ENCODE peak calls at places on chromosomes 16 and 17, in five cellular contexts. G is GM23248; W is tibial artery; U is effector memory CD4-positive, alpha-beta T cell; B is upper lobe of left lung. A is an unnamed sample.

GRCh38 chr17:61420128-61420527 is 20.5 kb downstream of the TBX2 start:
- DNase-seq in G (no peak), W (no peak), U (no peak), B (no peak), A (no peak)

GRCh38 chr16:82627811-82628339 is 1.1 kb downstream of the CDH13 start:
- DNase-seq in G (peak), W (peak), U (no peak), B (no peak), A (peak)

GRCh38 chr17:48489781-48490180 is 41.0 kb downstream of the HOXB1 start:
- DNase-seq in G (no peak), W (no peak), U (no peak), B (no peak), A (no peak)

GRCh38 chr16:59633996-59634579 is 900.0 kb upstream of the GOT2 start:
- DNase-seq in G (peak), W (no peak), U (no peak), B (no peak), A (peak)

GRCh38 chr17:57447357-57448019 is 191.2 kb downstream of the MSI2 start:
- DNase-seq in G (no peak), W (no peak), U (no peak), B (no peak), A (no peak)

GRCh38 chr16:16797239-16797638 is 418.3 kb downstream of the NPIPA7 start:
- DNase-seq in G (no peak), W (no peak), U (no peak), B (no peak), A (no peak)

GRCh38 chr17:28900986-28901726 is 1.7 kb downstream of the DHRS13 start:
- DNase-seq in G (no peak), W (no peak), U (no peak), B (no peak), A (no peak)

GRCh38 chr17:62150471-62150870 is 85.4 kb upstream of the MED13 start:
- DNase-seq in G (no peak), W (no peak), U (no peak), B (no peak), A (peak)

A was measured in epithelial cell of esophagus.